ENCODE peak calls at places on chromosomes 2 and 18, in ten cellular contexts. A is IMR-90, E is omental fat pad, N is GM13977, G is fibroblast of mammary gland, K is brain microvascular endothelial cell, Q is osteocyte, F is GM23338, Y is tibial artery, Z is breast epithelium. S is an unnamed sample.

GRCh38 chr2:137968477-137969417 is 4.5 kb downstream of the HNMT start:
- DNase-seq in A (no peak), E (no peak), N (no peak), G (no peak), K (no peak), Q (no peak), F (no peak), Y (no peak), Z (no peak), S (no peak)

GRCh38 chr2:180742809-180743208 is 237.6 kb upstream of the UBE2E3 start:
- DNase-seq in A (peak), E (no peak), N (no peak), G (no peak), K (peak), Q (no peak), F (no peak), Y (no peak), Z (no peak), S (no peak)

GRCh38 chr2:64730551-64731305 is 77.0 kb upstream of the SERTAD2 start:
- DNase-seq in A (peak), E (no peak), N (no peak), G (peak), K (peak), Q (no peak), F (no peak), Y (peak), Z (peak), S (peak)

GRCh38 chr2:45968946-45969584 is 317.6 kb downstream of the PRKCE start:
- DNase-seq in A (peak), E (no peak), N (no peak), G (peak), K (peak), Q (no peak), F (no peak), Y (no peak), Z (no peak), S (peak)

GRCh38 chr2:9768388-9768787 is 74.9 kb upstream of the TAF1B start:
- DNase-seq in A (no peak), E (no peak), N (no peak), G (no peak), K (no peak), Q (no peak), F (peak), Y (peak), Z (no peak), S (no peak)

GRCh38 chr18:79988925-79989361 is 580 bp upstream of the TXNL4A start:
- DNase-seq in A (peak), E (no peak), N (peak), G (peak), K (peak), Q (no peak), F (peak), Y (no peak), Z (peak), S (peak)

GRCh38 chr2:84904717-84905174 is 710 bp upstream of the TMSB10 start:
- DNase-seq in A (peak), E (no peak), N (no peak), G (peak), K (peak), Q (peak), F (peak), Y (peak), Z (peak), S (peak)

GRCh38 chr2:182228741-182229140 is 198.1 kb downstream of the PDE1A start:
- DNase-seq in A (peak), E (no peak), N (no peak), G (peak), K (no peak), Q (no peak), F (no peak), Y (no peak), Z (no peak), S (no peak)

GRCh38 chr18:30908381-30908780 is 134.2 kb downstream of the DSC3 start:
- DNase-seq in A (no peak), E (no peak), N (no peak), G (no peak), K (no peak), Q (no peak), F (no peak), Y (no peak), Z (no peak), S (no peak)

GRCh38 chr2:152766908-152767307 is 48.5 kb downstream of the ARL6IP6 start:
- DNase-seq in A (peak), E (no peak), N (no peak), G (peak), K (peak), Q (no peak), F (no peak), Y (no peak), Z (no peak), S (no peak)

GRCh38 chr2:43267393-43267792 is 41.0 kb upstream of the ZFP36L2 start:
- DNase-seq in A (no peak), E (no peak), N (no peak), G (no peak), K (no peak), Q (no peak), F (no peak), Y (peak), Z (no peak), S (no peak)

GRCh38 chr2:241844831-241845578 is 13.7 kb downstream of the PDCD1 start:
- DNase-seq in A (no peak), E (no peak), N (peak), G (no peak), K (no peak), Q (no peak), F (no peak), Y (no peak), Z (no peak), S (no peak)

GRCh38 chr2:148687543-148687942 is 43.0 kb downstream of the EPC2 start:
- DNase-seq in A (no peak), E (no peak), N (no peak), G (no peak), K (no peak), Q (no peak), F (no peak), Y (no peak), Z (no peak), S (no peak)

GRCh38 chr2:224882291-224883171 is 159.7 kb downstream of the DOCK10 start:
- DNase-seq in A (peak), E (no peak), N (no peak), G (peak), K (peak), Q (no peak), F (no peak), Y (no peak), Z (no peak), S (no peak)

GRCh38 chr2:159879061-159879604 is 81.1 kb upstream of the CD302 start:
- DNase-seq in A (peak), E (no peak), N (peak), G (peak), K (peak), Q (no peak), F (no peak), Y (no peak), Z (no peak), S (no peak)

GRCh38 chr2:134455426-134455825 is 201.6 kb downstream of the MGAT5 start:
- DNase-seq in A (no peak), E (no peak), N (no peak), G (no peak), K (no peak), Q (no peak), F (no peak), Y (peak), Z (no peak), S (no peak)

GRCh38 chr2:146659976-146660375 is 1184.9 kb upstream of the ACVR2A start:
- DNase-seq in A (no peak), E (no peak), N (no peak), G (no peak), K (no peak), Q (no peak), F (no peak), Y (no peak), Z (no peak), S (no peak)

GRCh38 chr2:31475692-31476091 is 61.1 kb upstream of the XDH start:
- DNase-seq in A (peak), E (no peak), N (no peak), G (peak), K (peak), Q (no peak), F (no peak), Y (no peak), Z (no peak), S (no peak)

GRCh38 chr2:182226807-182227206 is 200.0 kb downstream of the PDE1A start:
- DNase-seq in A (no peak), E (no peak), N (no peak), G (no peak), K (no peak), Q (no peak), F (no peak), Y (no peak), Z (no peak), S (no peak)

GRCh38 chr2:241843321-241844065 is 15.2 kb downstream of the PDCD1 start:
- DNase-seq in A (no peak), E (no peak), N (peak), G (no peak), K (no peak), Q (no peak), F (no peak), Y (no peak), Z (no peak), S (peak)

GRCh38 chr2:18369750-18370149 is 190.7 kb downstream of the RDH14 start:
- DNase-seq in A (peak), E (no peak), N (no peak), G (peak), K (peak), Q (no peak), F (no peak), Y (no peak), Z (no peak), S (no peak)
- TF ChIP-seq CTCF in A (no peak), E (no peak), N (no peak), G (no peak), K (no peak), Q (no peak), F (no peak), Y (no peak), Z (no peak), S (no peak)

GRCh38 chr18:21192308-21192624 is 49.8 kb upstream of the GREB1L start:
- DNase-seq in A (no peak), E (no peak), N (no peak), G (no peak), K (no peak), Q (no peak), F (no peak), Y (no peak), Z (no peak), S (no peak)
- TF ChIP-seq CTCF in A (no peak), E (no peak), N (no peak), G (no peak), K (no peak), Q (no peak), F (no peak), Y (no peak), Z (no peak), S (no peak)

DNA sequence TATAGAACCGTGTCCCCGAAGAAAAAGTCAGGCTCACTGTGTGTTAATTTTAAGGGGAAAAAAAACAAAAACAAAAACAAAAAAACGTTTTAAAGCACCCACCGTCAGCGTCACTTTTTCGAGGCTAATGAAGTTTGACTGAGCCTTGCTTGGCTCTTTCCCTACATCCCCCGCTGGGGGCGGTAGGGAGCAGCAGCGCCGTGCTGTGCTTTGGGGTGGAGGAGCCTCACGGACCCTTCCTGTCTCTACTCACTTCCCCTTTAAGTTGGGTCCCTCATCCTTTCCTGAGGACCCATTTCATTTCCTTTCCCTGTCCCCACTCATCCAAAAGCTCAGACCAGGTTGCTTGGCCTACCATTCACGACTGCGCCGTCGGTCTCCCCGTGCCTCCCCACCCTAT is 82.8 kb upstream of the RPL31 start:
- DNase-seq in A (no peak), E (no peak), N (no peak), G (no peak), K (no peak), Q (no peak), F (peak), Y (no peak), Z (no peak), S (no peak)
- TF ChIP-seq CTCF in A (peak), E (no peak), N (peak), G (peak), K (peak), Q (peak), F (peak), Y (no peak), Z (no peak), S (no peak)

GRCh38 chr2:135741395-135742306 is at the start of gene UBXN4:
- DNase-seq in A (peak), E (peak), N (peak), G (peak), K (peak), Q (peak), F (peak), Y (peak), Z (peak), S (peak)
- TF ChIP-seq CTCF in A (peak), E (no peak), N (peak), G (peak), K (peak), Q (peak), F (peak), Y (peak), Z (peak), S (peak)

DNA sequence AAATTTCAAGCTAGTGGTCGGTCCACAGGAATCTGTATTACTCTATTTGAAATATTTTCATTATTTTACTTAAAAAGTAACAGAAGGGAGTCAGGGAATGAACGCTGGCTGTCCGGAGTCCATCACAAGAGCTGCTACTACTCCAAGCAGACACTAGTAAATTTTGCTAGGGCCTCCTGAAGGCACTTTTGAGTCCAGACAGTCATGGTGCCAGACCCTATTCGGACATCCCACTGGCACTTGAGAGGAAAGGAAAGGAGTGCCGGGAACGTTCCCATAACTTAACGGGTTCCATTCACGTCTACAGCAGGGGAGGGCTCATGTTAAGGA is 582 bp upstream of the GMCL1 start:
- DNase-seq in A (no peak), E (no peak), N (no peak), G (no peak), K (no peak), Q (no peak), F (no peak), Y (no peak), Z (no peak), S (no peak)
- TF ChIP-seq CTCF in A (no peak), E (no peak), N (no peak), G (no peak), K (no peak), Q (no peak), F (no peak), Y (no peak), Z (no peak), S (no peak)

DNA sequence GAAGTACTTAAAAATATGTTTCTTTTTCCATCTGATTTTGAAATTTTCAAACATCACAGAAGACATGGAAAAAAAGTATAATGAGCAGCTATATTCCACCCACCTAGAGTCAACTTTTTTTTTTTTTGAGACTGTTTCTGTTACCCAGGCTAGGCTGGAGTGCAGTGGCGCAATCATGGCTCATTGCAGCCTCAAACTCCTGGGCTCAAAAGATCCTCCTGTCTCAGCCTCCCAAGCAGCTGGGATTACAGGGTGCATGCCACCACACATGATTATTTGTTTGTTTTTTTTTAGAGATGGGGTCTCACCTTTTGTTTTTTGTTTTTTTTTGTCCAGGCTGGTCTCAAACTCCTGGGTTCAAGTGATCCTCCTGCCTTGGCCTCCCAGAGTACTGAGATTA is 26.6 kb upstream of the UGGT1 start:
- DNase-seq in A (no peak), E (no peak), N (no peak), G (no peak), K (no peak), Q (no peak), F (no peak), Y (no peak), Z (no peak), S (no peak)
- TF ChIP-seq CTCF in A (no peak), E (no peak), N (no peak), G (no peak), K (no peak), Q (no peak), F (no peak), Y (no peak), Z (no peak), S (no peak)

GRCh38 chr2:170381678-170382077 is 203.7 kb downstream of the MYO3B start:
- DNase-seq in A (no peak), E (no peak), N (no peak), G (no peak), K (no peak), Q (no peak), F (no peak), Y (no peak), Z (no peak), S (no peak)

GRCh38 chr2:170380267-170380666 is 202.3 kb downstream of the MYO3B start:
- DNase-seq in A (no peak), E (no peak), N (no peak), G (no peak), K (no peak), Q (no peak), F (no peak), Y (no peak), Z (no peak), S (no peak)

GRCh38 chr2:170375192-170375591 is 197.2 kb downstream of the MYO3B start:
- DNase-seq in A (no peak), E (no peak), N (no peak), G (no peak), K (no peak), Q (no peak), F (no peak), Y (no peak), Z (no peak), S (no peak)

DNA sequence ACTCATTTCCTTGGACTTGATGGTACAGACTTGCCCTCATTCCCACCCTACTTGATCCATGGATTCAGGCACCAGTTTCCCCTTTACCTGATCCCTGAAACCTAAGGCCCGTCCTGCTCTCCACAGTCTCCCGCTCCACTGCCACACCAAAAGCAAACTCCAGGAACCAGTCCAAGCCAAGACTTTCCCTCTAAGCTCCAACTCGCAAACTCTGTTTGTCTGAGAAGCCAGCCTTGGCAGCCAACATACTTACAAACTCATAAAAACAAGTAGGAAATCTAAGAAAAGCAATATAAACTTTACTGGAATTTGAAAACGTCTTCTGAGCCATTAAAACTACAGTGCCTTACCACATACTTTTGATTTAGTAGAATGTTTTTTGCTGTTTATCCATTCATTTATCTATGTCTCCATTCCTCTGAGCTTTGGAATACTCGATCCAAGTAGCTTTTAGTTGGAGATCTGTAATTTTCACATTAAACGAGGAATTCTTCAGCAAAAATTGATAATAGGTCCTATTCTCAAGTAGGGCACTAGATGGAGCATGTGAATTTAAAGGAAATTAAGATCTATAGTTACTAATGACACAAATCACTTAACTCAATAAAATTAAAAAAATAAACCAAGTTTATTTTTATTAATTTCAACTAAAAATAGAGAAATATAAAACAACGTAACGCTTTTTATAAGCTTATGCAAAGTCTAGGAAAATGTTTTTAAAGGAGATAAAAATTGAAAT is 199.7 kb downstream of the MYO3B start:
- DNase-seq in A (no peak), E (no peak), N (no peak), G (no peak), K (no peak), Q (no peak), F (no peak), Y (no peak), Z (no peak), S (no peak)
- TF ChIP-seq CTCF in A (peak), E (no peak), N (peak), G (peak), K (no peak), Q (no peak), F (no peak), Y (no peak), Z (no peak), S (no peak)

GRCh38 chr18:36772339-36772738 is 56.5 kb downstream of the TPGS2 start:
- DNase-seq in A (peak), E (no peak), N (no peak), G (peak), K (no peak), Q (no peak), F (no peak), Y (no peak), Z (no peak), S (no peak)

GRCh38 chr18:36769172-36769571 is 59.6 kb downstream of the TPGS2 start:
- DNase-seq in A (peak), E (no peak), N (no peak), G (peak), K (peak), Q (no peak), F (no peak), Y (no peak), Z (no peak), S (no peak)

GRCh38 chr18:36770315-36770946 is 58.4 kb downstream of the TPGS2 start:
- DNase-seq in A (no peak), E (no peak), N (no peak), G (no peak), K (no peak), Q (no peak), F (no peak), Y (no peak), Z (no peak), S (no peak)

GRCh38 chr18:36771246-36771645 is 57.6 kb downstream of the TPGS2 start:
- DNase-seq in A (no peak), E (no peak), N (no peak), G (no peak), K (no peak), Q (no peak), F (no peak), Y (no peak), Z (no peak), S (no peak)

GRCh38 chr18:36769611-36770314 is 59.0 kb downstream of the TPGS2 start:
- DNase-seq in A (no peak), E (no peak), N (peak), G (no peak), K (no peak), Q (no peak), F (peak), Y (no peak), Z (no peak), S (peak)
- TF ChIP-seq CTCF in A (peak), E (no peak), N (peak), G (peak), K (peak), Q (peak), F (peak), Y (peak), Z (no peak), S (peak)

DNA sequence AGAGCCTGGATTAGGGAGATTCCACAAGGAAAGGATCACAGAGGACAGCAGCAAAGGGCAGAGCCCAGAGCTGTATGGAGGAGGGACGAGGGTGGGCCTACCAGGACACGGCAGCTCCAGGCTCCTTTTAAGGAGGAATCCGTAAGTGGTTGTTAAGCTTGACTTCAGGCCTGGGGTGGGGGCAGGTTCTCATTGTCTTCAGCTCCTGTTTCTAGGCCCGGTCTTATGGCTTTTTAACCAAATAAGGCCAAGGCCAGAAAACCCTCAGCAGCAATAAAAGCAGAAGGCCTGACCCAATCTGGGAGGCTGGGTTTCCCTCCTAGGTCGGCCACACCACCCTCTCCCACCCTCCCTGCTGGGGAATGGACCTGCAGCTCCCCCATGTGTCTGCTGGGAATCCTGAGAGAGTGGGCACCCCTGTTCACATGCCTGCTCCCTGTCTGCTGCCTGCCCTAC is 111.2 kb downstream of the PLB1 start:
- DNase-seq in A (peak), E (no peak), N (no peak), G (peak), K (no peak), Q (no peak), F (peak), Y (no peak), Z (no peak), S (no peak)
- TF ChIP-seq CTCF in A (peak), E (no peak), N (no peak), G (peak), K (peak), Q (no peak), F (peak), Y (no peak), Z (no peak), S (no peak)

S was measured in psoas muscle.